ENCODE peak calls at places on chromosome 15, in five cellular contexts. R, G, N, T and Y are unnamed samples.

GRCh38 chr15:67097893-67098740 is 32.7 kb downstream of the SMAD3 start:
- DNase-seq in R (peak; percentile 75), G (no peak), N (no peak), T (peak; percentile 92), Y (no peak)

GRCh38 chr15:65663521-65663920 is 41.8 kb downstream of the SLC24A1 start:
- DNase-seq in R (no peak), G (no peak), N (no peak), T (no peak), Y (no peak)

GRCh38 chr15:54150255-54150654 is 172.0 kb downstream of the UNC13C start:
- DNase-seq in R (no peak), G (no peak), N (no peak), T (no peak), Y (no peak)

GRCh38 chr15:74543583-74543982 is 2.6 kb downstream of the ARID3B start:
- DNase-seq in R (no peak), G (no peak), N (no peak), T (no peak), Y (no peak)

GRCh38 chr15:40766906-40767837 is 2.6 kb upstream of the C15orf62 start:
- DNase-seq in R (no peak), G (no peak), N (no peak), T (peak; percentile 45), Y (no peak)

GRCh38 chr15:28103831-28104230 is 4.7 kb upstream of the OCA2 start:
- DNase-seq in R (no peak), G (no peak), N (no peak), T (no peak), Y (no peak)

GRCh38 chr15:70854669-70854976 is 666 bp upstream of the LARP6 start:
- DNase-seq in R (no peak), G (no peak), N (peak; percentile 42), T (peak; percentile 46), Y (no peak)

GRCh38 chr15:100330221-100330620 is 11.6 kb downstream of the ADAMTS17 start:
- DNase-seq in R (no peak), G (no peak), N (no peak), T (no peak), Y (no peak)

GRCh38 chr15:66425837-66426236 is 39.1 kb downstream of the MAP2K1 start:
- DNase-seq in R (no peak), G (no peak), N (no peak), T (no peak), Y (no peak)

GRCh38 chr15:83786336-83786735 is 132.4 kb downstream of the ADAMTSL3 start:
- DNase-seq in R (no peak), G (no peak), N (no peak), T (no peak), Y (no peak)

GRCh38 chr15:65916664-65917406 is 47.5 kb downstream of the RAB11A start:
- DNase-seq in R (peak; percentile 62), G (peak; percentile 37), N (no peak), T (peak; percentile 79), Y (peak; percentile 50)

GRCh38 chr15:35557544-35557943 is 11.6 kb upstream of the DPH6 start:
- DNase-seq in R (no peak), G (no peak), N (no peak), T (peak; percentile 54), Y (no peak)

GRCh38 chr15:77865701-77866100 is 211.8 kb downstream of the TBC1D2B start:
- DNase-seq in R (no peak), G (no peak), N (no peak), T (no peak), Y (no peak)

GRCh38 chr15:69906256-69907185 is 191.2 kb downstream of the TLE3 start:
- DNase-seq in R (no peak), G (no peak), N (no peak), T (no peak), Y (no peak)

GRCh38 chr15:31306426-31307269 is 20.0 kb upstream of the KLF13 start:
- DNase-seq in R (no peak), G (no peak), N (no peak), T (no peak), Y (peak; percentile 84)

GRCh38 chr15:98735304-98735703 is 87.0 kb downstream of the IGF1R start:
- DNase-seq in R (no peak), G (no peak), N (no peak), T (no peak), Y (no peak)
- H3K27ac ChIP-seq in R (no peak overlapping the region), G (no peak overlapping the region), N (no peak overlapping the region), T (no peak overlapping the region), Y (no peak overlapping the region)

GRCh38 chr15:68433551-68433950 is 1.6 kb upstream of the ITGA11 start:
- DNase-seq in R (no peak), G (no peak), N (peak; percentile 8), T (no peak), Y (no peak)
- H3K4me1 ChIP-seq in R (peaks cover under 1% of the 10 kb centered on the region), G (no peaks in the 10 kb centered on the region), N (no peaks in the 10 kb centered on the region), T (peaks cover 3% of the 10 kb centered on the region), Y (no peaks in the 10 kb centered on the region)

GRCh38 chr15:29465196-29465595 is 195.6 kb upstream of the NSMCE3 start:
- DNase-seq in R (no peak), G (no peak), N (no peak), T (no peak), Y (no peak)
- H3K27ac ChIP-seq in R (no peak overlapping the region), G (no peak overlapping the region), N (no peak overlapping the region), T (no peak overlapping the region), Y (no peak overlapping the region)

GRCh38 chr15:68343579-68344225 is 66.2 kb downstream of the FEM1B start:
- DNase-seq in R (no peak), G (no peak), N (no peak), T (no peak), Y (no peak)
- H3K4me1 ChIP-seq in R (no peaks in the 10 kb centered on the region), G (no peaks in the 10 kb centered on the region), N (peaks cover 14% of the 10 kb centered on the region), T (peaks cover 23% of the 10 kb centered on the region), Y (peaks cover 1% of the 10 kb centered on the region)

GRCh38 chr15:56813995-56814394 is 80.7 kb upstream of the ZNF280D start:
- DNase-seq in R (no peak), G (no peak), N (no peak), T (no peak), Y (no peak)

GRCh38 chr15:56808160-56808559 is 74.9 kb upstream of the ZNF280D start:
- DNase-seq in R (no peak), G (no peak), N (no peak), T (no peak), Y (no peak)

GRCh38 chr15:56814429-56814828 is 81.1 kb upstream of the ZNF280D start:
- DNase-seq in R (no peak), G (no peak), N (no peak), T (no peak), Y (no peak)

GRCh38 chr15:56812255-56812654 is 78.9 kb upstream of the ZNF280D start:
- DNase-seq in R (no peak), G (no peak), N (no peak), T (no peak), Y (no peak)

DNA sequence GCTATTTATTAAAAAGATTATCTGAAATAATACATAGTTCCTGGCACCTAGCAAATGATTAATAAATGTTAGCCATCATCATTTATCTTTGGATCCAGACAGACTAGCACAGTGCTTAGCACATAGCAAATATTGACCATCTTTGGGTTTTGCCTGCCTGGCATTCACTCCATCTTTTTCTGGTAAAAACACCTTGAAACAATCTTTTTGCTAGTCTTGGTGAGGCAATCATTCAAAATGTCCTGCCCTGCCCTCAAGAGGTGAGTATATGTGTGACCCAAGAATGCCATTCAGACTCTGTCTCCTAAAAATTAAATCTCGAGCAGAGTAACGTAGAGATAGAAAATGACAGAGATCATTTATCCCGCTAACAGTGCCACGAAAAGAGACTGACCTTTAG is 78.3 kb upstream of the ZNF280D start:
- DNase-seq in R (no peak), G (no peak), N (no peak), T (no peak), Y (no peak)
- H3K27ac ChIP-seq in R (no peak overlapping the region), G (no peak overlapping the region), N (no peak overlapping the region), T (peak overlapping the region; percentile 77), Y (no peak overlapping the region)

DNA sequence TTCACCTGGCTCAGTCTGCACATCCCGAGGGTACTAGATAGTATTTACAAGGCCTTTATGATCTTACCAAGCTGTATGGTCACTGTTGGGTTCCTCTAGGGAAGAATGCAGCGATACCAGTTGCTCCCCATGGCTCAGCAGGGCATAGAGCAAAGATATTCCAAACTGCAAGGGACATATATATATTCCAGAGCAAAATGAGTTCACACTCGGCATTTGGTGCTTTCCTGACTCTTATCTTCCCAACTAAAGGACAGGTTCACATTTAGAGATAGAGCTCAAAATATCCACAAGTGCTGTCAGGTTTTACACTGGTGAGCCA is 3.5 kb upstream of the SPG11 start:
- DNase-seq in R (no peak), G (no peak), N (no peak), T (no peak), Y (no peak)
- H3K4me1 ChIP-seq in R (no peaks in the 10 kb centered on the region), G (no peaks in the 10 kb centered on the region), N (no peaks in the 10 kb centered on the region), T (peaks cover 16% of the 10 kb centered on the region), Y (no peaks in the 10 kb centered on the region)

GRCh38 chr15:90594297-90594696 is 64.6 kb downstream of the CRTC3 start:
- DNase-seq in R (peak; percentile 96), G (peak; percentile 71), N (peak; percentile 65), T (no peak), Y (no peak)
- H3K27ac ChIP-seq in R (peak overlapping the region; percentile 82), G (peak overlapping the region; percentile 28), N (peak overlapping the region; percentile 52), T (no peak overlapping the region), Y (no peak overlapping the region)